ENCODE peak calls at places on chromosomes 2 and 18, in six cellular contexts. One of them, this sample, is unnamed.

GRCh38 chr2:98514879-98515570 is 70.4 kb downstream of the INPP4A start:
- DNase-seq in transverse colon: no peak
- DNase-seq in neural crest cell: no peak
- DNase-seq in body of pancreas: no peak
- DNase-seq in tibial nerve: no peak
- DNase-seq in IMR-90: peak; percentile 68
- DNase-seq in this sample: no peak

GRCh38 chr2:96839288-96839874 is 4.4 kb downstream of the ANKRD23 start:
- DNase-seq in tibial nerve: no peak
- DNase-seq in body of pancreas: peak; percentile 59
- DNase-seq in transverse colon: peak; percentile 85
- DNase-seq in IMR-90: no peak
- DNase-seq in neural crest cell: no peak
- DNase-seq in this sample: no peak

GRCh38 chr2:201858781-201859180 is 52.4 kb downstream of the CDK15 start:
- DNase-seq in transverse colon: peak; percentile 21
- DNase-seq in tibial nerve: peak; percentile 18
- DNase-seq in IMR-90: peak; percentile 57
- DNase-seq in neural crest cell: peak; percentile 45
- DNase-seq in body of pancreas: peak; percentile 22
- DNase-seq in this sample: no peak

GRCh38 chr2:142724713-142725349 is 152.6 kb upstream of the KYNU start:
- DNase-seq in IMR-90: no peak
- DNase-seq in transverse colon: no peak
- DNase-seq in tibial nerve: no peak
- DNase-seq in neural crest cell: no peak
- DNase-seq in body of pancreas: no peak
- DNase-seq in this sample: no peak

GRCh38 chr2:201696151-201696659 is 2.2 kb downstream of the MPP4 start:
- DNase-seq in transverse colon: no peak
- DNase-seq in tibial nerve: no peak
- DNase-seq in IMR-90: peak; percentile 96
- DNase-seq in body of pancreas: no peak
- DNase-seq in neural crest cell: no peak
- DNase-seq in this sample: no peak

GRCh38 chr2:43131051-43131889 is 95.1 kb downstream of the ZFP36L2 start:
- DNase-seq in IMR-90: peak; percentile 92
- DNase-seq in body of pancreas: peak; percentile 75
- DNase-seq in neural crest cell: no peak
- DNase-seq in transverse colon: peak; percentile 93
- DNase-seq in tibial nerve: peak; percentile 65
- DNase-seq in this sample: peak; percentile 85

GRCh38 chr2:191218292-191218898 is 26.8 kb upstream of the MYO1B start:
- DNase-seq in IMR-90: peak; percentile 92
- DNase-seq in transverse colon: peak; percentile 41
- DNase-seq in body of pancreas: peak; percentile 64
- DNase-seq in tibial nerve: peak; percentile 64
- DNase-seq in neural crest cell: peak; percentile 71
- DNase-seq in this sample: no peak

GRCh38 chr2:239106314-239106908 is 258.5 kb downstream of the TWIST2 start:
- DNase-seq in transverse colon: peak; percentile 44
- DNase-seq in body of pancreas: no peak
- DNase-seq in neural crest cell: peak; percentile 53
- DNase-seq in tibial nerve: peak; percentile 35
- DNase-seq in IMR-90: peak; percentile 63
- DNase-seq in this sample: no peak

GRCh38 chr2:171952276-171952675 is 30.0 kb downstream of the HAT1 start:
- DNase-seq in IMR-90: no peak
- DNase-seq in neural crest cell: no peak
- DNase-seq in transverse colon: no peak
- DNase-seq in body of pancreas: no peak
- DNase-seq in tibial nerve: no peak
- DNase-seq in this sample: no peak

GRCh38 chr2:182506606-182507005 is 79.8 kb upstream of the PDE1A start:
- DNase-seq in body of pancreas: no peak
- DNase-seq in transverse colon: no peak
- DNase-seq in IMR-90: peak; percentile 65
- DNase-seq in tibial nerve: no peak
- DNase-seq in neural crest cell: peak; percentile 45
- DNase-seq in this sample: no peak

DNA sequence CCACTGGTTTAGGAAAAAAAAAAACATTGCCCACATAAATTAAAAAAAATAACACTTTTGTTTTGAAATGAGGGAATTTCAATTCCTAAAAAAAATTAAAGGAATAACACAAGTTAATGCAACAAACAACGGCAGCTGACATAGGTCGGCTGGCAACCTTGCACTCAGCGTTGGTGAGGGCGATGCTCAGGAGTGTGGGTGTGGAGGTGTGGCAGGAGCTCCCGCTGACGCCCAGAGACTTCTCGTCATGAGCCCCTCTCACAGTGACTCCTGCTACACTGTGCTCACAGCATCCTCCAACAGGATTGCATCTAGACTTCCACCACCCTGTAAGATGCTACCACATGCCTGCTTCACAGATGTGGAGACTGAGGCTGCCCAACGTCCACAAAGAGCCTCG is 150.3 kb upstream of the PXDN start:
- DNase-seq in tibial nerve: no peak
- DNase-seq in transverse colon: no peak
- DNase-seq in IMR-90: no peak
- DNase-seq in neural crest cell: no peak
- DNase-seq in body of pancreas: no peak
- DNase-seq in this sample: no peak
- TF ChIP-seq CTCF in tibial nerve: no peak
- TF ChIP-seq CTCF in transverse colon: no peak
- TF ChIP-seq CTCF in IMR-90: no peak
- TF ChIP-seq CTCF in neural crest cell: no peak
- TF ChIP-seq CTCF in body of pancreas: no peak
- TF ChIP-seq CTCF in this sample: no peak

DNA sequence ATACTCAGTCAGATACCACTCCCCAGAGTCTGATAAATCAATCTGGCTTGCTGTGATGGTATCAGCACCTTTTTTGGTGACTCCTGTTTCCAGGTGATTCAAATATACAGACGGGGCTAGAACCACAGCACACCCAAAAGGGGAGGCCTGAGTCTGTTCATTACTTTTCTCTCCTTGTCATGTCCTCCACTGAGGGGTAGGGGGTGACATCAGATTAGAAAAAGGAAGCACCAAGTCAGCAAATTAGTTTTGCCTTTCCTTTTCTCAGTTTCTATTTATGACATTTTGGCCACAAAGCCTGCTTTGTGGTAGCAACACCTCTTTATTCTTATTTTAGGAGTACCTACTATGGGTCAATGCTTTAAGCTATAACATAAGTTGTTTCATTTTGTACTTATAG is 127.4 kb downstream of the CCDC102B start:
- DNase-seq in IMR-90: no peak
- DNase-seq in body of pancreas: no peak
- DNase-seq in tibial nerve: no peak
- DNase-seq in transverse colon: no peak
- DNase-seq in neural crest cell: no peak
- DNase-seq in this sample: no peak
- TF ChIP-seq CTCF in IMR-90: peak; percentile 23
- TF ChIP-seq CTCF in body of pancreas: no peak
- TF ChIP-seq CTCF in tibial nerve: no peak
- TF ChIP-seq CTCF in transverse colon: no peak
- TF ChIP-seq CTCF in neural crest cell: peak; percentile 50
- TF ChIP-seq CTCF in this sample: no peak

DNA sequence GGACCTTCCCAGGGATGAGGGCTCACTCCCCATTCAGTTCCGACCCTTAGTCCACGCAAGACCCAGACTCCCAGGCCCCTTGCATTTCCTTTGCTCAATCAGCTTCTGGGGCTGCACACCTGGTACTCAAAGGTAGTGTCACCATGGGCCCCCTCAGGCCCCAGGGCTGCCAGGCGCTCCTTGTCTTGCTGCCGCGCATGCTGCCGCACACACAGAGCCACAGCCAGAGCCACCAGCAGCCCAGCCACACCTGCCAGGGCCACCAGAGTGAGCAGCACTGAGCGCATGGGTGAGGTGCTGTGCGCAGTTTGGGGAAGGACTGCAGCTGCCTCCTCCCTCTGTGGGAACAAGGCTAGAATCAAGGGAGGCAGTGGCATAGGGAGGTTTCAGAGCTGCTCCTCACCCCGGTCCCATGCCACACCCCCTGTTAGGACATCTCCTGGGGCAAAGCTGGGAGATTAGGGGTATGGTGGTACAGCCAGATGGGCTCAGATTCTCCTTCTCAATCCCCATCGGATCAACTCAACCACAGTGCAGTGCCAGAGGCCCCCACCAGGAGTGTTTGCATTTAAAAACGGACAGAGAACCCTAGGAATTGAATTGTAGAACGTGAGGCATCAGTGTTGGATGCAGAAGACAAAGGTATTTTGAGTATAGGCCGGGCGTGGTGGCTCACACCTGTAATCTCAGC is 11.3 kb downstream of the PTPRN start:
- DNase-seq in neural crest cell: no peak
- DNase-seq in transverse colon: no peak
- DNase-seq in tibial nerve: no peak
- DNase-seq in body of pancreas: no peak
- DNase-seq in IMR-90: no peak
- DNase-seq in this sample: no peak
- TF ChIP-seq CTCF in neural crest cell: no peak
- TF ChIP-seq CTCF in transverse colon: no peak
- TF ChIP-seq CTCF in tibial nerve: no peak
- TF ChIP-seq CTCF in body of pancreas: no peak
- TF ChIP-seq CTCF in IMR-90: peak; percentile 28
- TF ChIP-seq CTCF in this sample: no peak

DNA sequence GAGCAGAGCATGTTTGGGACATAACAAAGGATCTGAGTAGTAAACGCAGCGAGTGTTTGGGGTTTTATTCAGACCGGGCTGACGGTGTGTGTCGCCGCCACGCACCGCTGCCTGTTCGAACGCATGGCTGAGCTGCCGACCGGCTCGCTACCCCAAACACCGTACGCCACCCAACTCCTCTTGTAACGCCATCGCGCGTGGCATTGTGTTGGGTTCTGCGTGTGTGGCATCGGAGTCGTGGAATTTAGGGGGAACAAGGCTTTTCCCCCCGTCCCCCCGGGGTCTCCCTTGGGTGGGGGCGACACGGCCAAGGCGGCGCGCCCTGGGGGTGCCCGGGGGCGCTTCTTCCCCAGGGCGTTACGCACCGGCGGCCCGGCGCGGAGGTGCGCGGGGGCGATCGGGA is 464 bp upstream of the NRP2 start:
- DNase-seq in tibial nerve: no peak
- DNase-seq in neural crest cell: no peak
- DNase-seq in body of pancreas: no peak
- DNase-seq in IMR-90: no peak
- DNase-seq in transverse colon: no peak
- DNase-seq in this sample: no peak
- TF ChIP-seq CTCF in tibial nerve: no peak
- TF ChIP-seq CTCF in neural crest cell: no peak
- TF ChIP-seq CTCF in body of pancreas: no peak
- TF ChIP-seq CTCF in IMR-90: no peak
- TF ChIP-seq CTCF in transverse colon: no peak
- TF ChIP-seq CTCF in this sample: no peak

This sample was measured in ascending aorta.